ENCODE peak calls at places on chromosomes 11 and 22, in five cellular contexts. F is IMR-90, N is colonic mucosa, K is HCT116, E is psoas muscle. R is an unnamed sample.

GRCh38 chr11:95156916-95157568 is 67.4 kb downstream of the ENDOD1 start:
- DNase-seq in F (no peak), N (no peak), K (no peak), E (peak; percentile 25), R (no peak)

GRCh38 chr11:105852427-105852826 is 169.6 kb downstream of the MSANTD4 start:
- DNase-seq in K (no peak), F (no peak), N (no peak), E (no peak), R (no peak)

GRCh38 chr11:63614136-63614664 is at the start of gene PLAAT3:
- DNase-seq in F (no peak), K (peak; percentile 36), N (peak; percentile 73), E (peak; percentile 80), R (peak; percentile 83)

GRCh38 chr22:46054091-46054877 is 77.3 kb upstream of the WNT7B start:
- DNase-seq in E (peak; percentile 75), K (no peak), F (peak; percentile 45), N (peak; percentile 68), R (peak; percentile 21)

GRCh38 chr11:107545101-107545514 is 20.4 kb downstream of the ALKBH8 start:
- DNase-seq in F (peak; percentile 63), E (no peak), K (peak; percentile 76), N (no peak), R (no peak)

GRCh38 chr22:30325724-30326703 is 727 bp downstream of the TBC1D10A start:
- DNase-seq in K (no peak), F (no peak), E (peak; percentile 38), N (peak; percentile 58), R (peak; percentile 37)

GRCh38 chr11:134667505-134667904 is 255.5 kb upstream of the B3GAT1 start:
- DNase-seq in F (no peak), E (no peak), K (no peak), N (no peak), R (peak; percentile 19)

GRCh38 chr11:67374571-67375276 is 1.3 kb upstream of the CLCF1 start:
- DNase-seq in K (no peak), F (no peak), E (no peak), N (no peak), R (no peak)

GRCh38 chr22:39214383-39215069 is 30.3 kb downstream of the PDGFB start:
- DNase-seq in K (peak; percentile 73), E (no peak), N (no peak), F (peak; percentile 36), R (peak; percentile 80)

GRCh38 chr11:97544401-97544800 is 1154.6 kb downstream of the JRKL start:
- DNase-seq in N (no peak), F (no peak), K (no peak), E (no peak), R (no peak)
- TF ChIP-seq CTCF in N (no peak), F (no peak), K (no peak), E (no peak), R (no peak)

GRCh38 chr22:36374603-36375024 is 13.2 kb downstream of the MYH9 start:
- DNase-seq in F (peak; percentile 77), E (peak; percentile 29), N (no peak), K (peak; percentile 80), R (no peak)

GRCh38 chr22:36376265-36376664 is 11.5 kb downstream of the MYH9 start:
- DNase-seq in K (no peak), E (no peak), F (no peak), N (no peak), R (no peak)

GRCh38 chr22:36371920-36372319 is 15.8 kb downstream of the MYH9 start:
- DNase-seq in E (no peak), N (no peak), K (no peak), F (peak; percentile 11), R (no peak)

GRCh38 chr22:36375071-36375980 is 12.4 kb downstream of the MYH9 start:
- DNase-seq in E (no peak), K (no peak), N (no peak), F (peak; percentile 10), R (no peak)

DNA sequence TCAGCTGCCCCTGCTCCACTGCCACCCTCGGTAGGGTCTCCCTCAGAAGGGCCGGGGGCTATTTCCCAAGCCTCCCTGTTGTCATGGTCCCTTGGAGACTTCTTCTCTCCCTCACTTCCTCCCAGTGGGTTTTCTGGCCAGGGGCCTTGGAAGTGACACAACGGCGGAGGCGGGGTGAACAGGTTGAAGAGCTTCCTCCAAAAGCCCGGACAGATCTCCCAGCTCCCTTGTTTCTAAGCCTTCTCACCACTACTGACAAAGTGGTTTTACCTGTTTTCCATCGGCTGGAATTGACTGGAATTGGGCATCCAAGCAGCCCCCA is 14.5 kb downstream of the MYH9 start:
- DNase-seq in K (no peak), E (peak; percentile 52), N (no peak), F (peak; percentile 9), R (no peak)
- H3K4me1 ChIP-seq in K (peaks cover 94% of the 10 kb centered on the region), E (peaks cover 90% of the 10 kb centered on the region), N (peaks cover 60% of the 10 kb centered on the region), F (peaks cover 57% of the 10 kb centered on the region), R (peaks cover 67% of the 10 kb centered on the region)

GRCh38 chr11:114059278-114059983 is at the start of gene ZBTB16:
- DNase-seq in E (peak; percentile 90), N (peak; percentile 85), F (no peak), K (no peak), R (peak; percentile 88)
- TF ChIP-seq CTCF in E (peak; percentile 18), N (no peak), F (no peak), K (no peak), R (no peak)

GRCh38 chr11:100731471-100731870 is 44.4 kb downstream of the ARHGAP42 start:
- DNase-seq in E (no peak), N (no peak), F (no peak), K (no peak), R (no peak)

GRCh38 chr11:100727410-100727809 is 40.3 kb downstream of the ARHGAP42 start:
- DNase-seq in N (no peak), K (no peak), E (peak; percentile 18), F (no peak), R (no peak)

GRCh38 chr11:100730266-100730665 is 43.2 kb downstream of the ARHGAP42 start:
- DNase-seq in K (no peak), N (no peak), E (no peak), F (peak; percentile 15), R (no peak)

GRCh38 chr11:100726709-100727108 is 39.6 kb downstream of the ARHGAP42 start:
- DNase-seq in K (no peak), F (no peak), E (no peak), N (no peak), R (no peak)
- H3K4me1 ChIP-seq in K (peaks cover 10% of the 10 kb centered on the region), F (peaks cover 2% of the 10 kb centered on the region), E (peaks cover 14% of the 10 kb centered on the region), N (no peaks in the 10 kb centered on the region), R (peaks cover 6% of the 10 kb centered on the region)

DNA sequence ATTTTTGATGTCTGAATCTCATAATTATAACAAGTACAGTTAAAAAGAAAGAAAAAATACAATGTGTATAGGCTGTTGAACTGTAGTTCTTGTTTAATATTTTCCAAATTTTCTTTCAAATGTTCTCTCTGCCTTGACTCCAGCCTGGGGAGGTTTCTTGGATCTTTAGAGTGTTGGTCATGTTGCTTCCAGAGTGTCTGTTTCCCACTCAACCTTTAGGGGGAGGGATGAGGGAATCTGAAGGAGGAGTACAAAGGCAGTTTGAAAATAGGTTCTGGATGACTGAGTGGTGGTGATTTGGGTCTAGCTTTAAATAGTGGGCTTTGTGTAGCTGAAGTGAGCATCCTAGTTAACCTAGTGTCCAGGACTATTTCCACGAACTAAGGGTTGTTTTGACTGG is 2.0 kb downstream of the CTNND1 start:
- DNase-seq in E (no peak), F (peak; percentile 53), K (no peak), N (peak; percentile 41), R (no peak)
- TF ChIP-seq CTCF in E (peak; percentile 41), F (peak; percentile 34), K (no peak), N (peak; percentile 20), R (peak; percentile 35)

GRCh38 chr22:26555478-26555877 is 34.5 kb downstream of the TPST2 start:
- DNase-seq in F (no peak), K (no peak), N (no peak), E (no peak), R (no peak)

GRCh38 chr22:26551568-26551967 is 38.4 kb downstream of the TPST2 start:
- DNase-seq in N (no peak), F (no peak), E (no peak), K (no peak), R (no peak)

GRCh38 chr22:26552466-26552865 is 37.5 kb downstream of the TPST2 start:
- DNase-seq in E (no peak), N (no peak), K (no peak), F (peak; percentile 73), R (no peak)

GRCh38 chr22:26554956-26555355 is 35.0 kb downstream of the TPST2 start:
- DNase-seq in E (no peak), N (no peak), K (no peak), F (no peak), R (no peak)

DNA sequence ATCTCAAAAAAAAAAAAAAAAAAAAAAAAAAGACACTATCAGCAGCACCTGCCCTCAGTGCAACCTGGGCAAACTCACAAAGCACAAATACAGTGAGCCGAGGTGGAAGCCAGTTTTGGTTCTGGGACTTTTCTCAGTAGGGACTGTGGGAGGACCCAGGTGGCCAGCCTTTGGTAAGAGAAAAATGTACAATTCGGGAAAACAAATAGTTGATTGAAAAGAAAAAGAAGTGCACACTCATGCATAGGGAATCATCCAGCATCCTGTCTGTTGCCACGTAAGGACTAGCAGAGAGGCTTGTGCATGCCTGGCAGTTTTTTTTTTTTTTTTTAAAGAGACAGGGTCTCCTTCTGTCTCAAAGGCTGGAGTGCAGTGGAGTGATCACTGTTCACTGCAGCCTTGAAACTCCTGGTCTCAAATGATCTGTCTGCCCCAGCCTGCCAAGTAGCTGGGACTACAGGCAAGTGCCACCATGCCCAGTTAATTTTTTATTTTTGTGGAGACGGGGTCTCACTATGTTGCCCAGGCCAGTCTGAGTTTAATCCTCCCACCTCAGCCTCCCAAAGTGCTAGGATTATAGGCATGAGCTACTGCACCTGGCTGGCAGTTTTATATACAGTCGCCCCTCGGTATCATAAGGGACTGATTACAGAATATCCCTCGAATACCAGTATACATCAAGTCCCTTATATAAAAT is 36.7 kb downstream of the TPST2 start:
- DNase-seq in E (no peak), F (peak; percentile 94), K (no peak), N (no peak), R (no peak)
- H3K4me1 ChIP-seq in E (peaks cover 75% of the 10 kb centered on the region), F (peaks cover 23% of the 10 kb centered on the region), K (peaks cover 17% of the 10 kb centered on the region), N (no peaks in the 10 kb centered on the region), R (no peaks in the 10 kb centered on the region)

DNA sequence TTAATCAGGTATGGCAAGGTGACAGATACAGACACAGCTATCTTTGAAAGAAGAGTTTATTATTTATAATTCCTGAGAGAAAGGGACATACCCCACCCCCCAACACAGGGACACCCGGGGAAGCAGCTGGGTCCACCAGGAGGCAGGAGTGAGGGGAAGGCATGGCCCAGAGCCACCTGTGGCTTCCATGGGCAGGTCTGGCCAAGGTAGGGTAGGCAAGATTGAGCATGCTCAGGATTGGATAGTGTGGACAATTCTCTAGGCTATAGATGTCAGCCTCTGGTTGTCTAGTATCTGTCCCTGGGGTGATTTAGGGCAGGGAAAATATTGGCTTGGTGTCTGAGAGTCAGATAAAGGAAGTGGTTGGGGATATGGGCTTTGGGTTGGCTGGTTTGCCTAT is 27.5 kb upstream of the SMIM35 start:
- DNase-seq in K (no peak), N (no peak), F (no peak), E (no peak), R (no peak)
- TF ChIP-seq CTCF in K (no peak), N (no peak), F (no peak), E (no peak), R (no peak)

GRCh38 chr22:36363378-36363931 is 24.3 kb downstream of the MYH9 start:
- DNase-seq in E (no peak), N (no peak), K (no peak), F (no peak), R (peak; percentile 58)
- H3K4me1 ChIP-seq in E (peaks cover 90% of the 10 kb centered on the region), N (peaks cover 75% of the 10 kb centered on the region), K (peaks cover 99% of the 10 kb centered on the region), F (peaks cover 73% of the 10 kb centered on the region), R (peaks cover 95% of the 10 kb centered on the region)

GRCh38 chr11:115360186-115360824 is 143.9 kb downstream of the CADM1 start:
- DNase-seq in E (no peak), N (no peak), K (no peak), F (peak; percentile 50), R (no peak)
- TF ChIP-seq CTCF in E (no peak), N (no peak), K (no peak), F (peak; percentile 19), R (peak; percentile 39)

GRCh38 chr11:54930930-54931329 is 224.3 kb downstream of the OR4A5 start:
- DNase-seq in N (no peak), E (no peak), K (no peak), F (no peak), R (no peak)
- H3K4me1 ChIP-seq in N (no peaks in the 10 kb centered on the region), E (no peaks in the 10 kb centered on the region), K (no peaks in the 10 kb centered on the region), F (no peaks in the 10 kb centered on the region), R (no peaks in the 10 kb centered on the region)

R was measured in Caco-2.